ENCODE peak calls at places on chromosomes 16 and 17, in five cellular contexts. H is central memory CD8-positive, alpha-beta T cell; X is progenitor cell of endocrine pancreas; U is stimulated activated CD8-positive, alpha-beta memory T cell treated with anti-CD3 and anti-CD28 coated beads, Interleukin-4, amount 100 ng/mL, for 1 hour; S is upper lobe of right lung. D is an unnamed sample.

GRCh38 chr17:181213-182163 is at the start of gene DOC2B:
- DNase-seq in X (peak; percentile 29), H (no peak), S (peak; percentile 77), U (no peak), D (peak; percentile 6)

GRCh38 chr16:86384263-86384649 is 126.1 kb upstream of the FOXF1 start:
- DNase-seq in S (no peak), U (no peak), H (no peak), X (no peak), D (no peak)

GRCh38 chr16:88066680-88067529 is 115.7 kb downstream of the BANP start:
- DNase-seq in X (no peak), U (no peak), H (no peak), S (no peak), D (no peak)

GRCh38 chr16:50367777-50368409 is 895 bp downstream of the BRD7 start:
- DNase-seq in H (no peak), U (no peak), S (no peak), X (no peak), D (peak; percentile 63)

GRCh38 chr17:82544431-82545070 is 25.0 kb downstream of the FOXK2 start:
- DNase-seq in X (no peak), H (no peak), U (no peak), S (no peak), D (no peak)

GRCh38 chr17:9360610-9361571 is 214.7 kb downstream of the STX8 start:
- DNase-seq in U (no peak), X (no peak), S (no peak), H (no peak), D (peak; percentile 12)

GRCh38 chr16:64638804-64639203 is 483.1 kb downstream of the CDH11 start:
- DNase-seq in H (no peak), U (no peak), X (no peak), S (no peak), D (no peak)

GRCh38 chr17:7780736-7781135 is 53.3 kb upstream of the KDM6B start:
- DNase-seq in H (no peak), X (no peak), U (no peak), S (no peak), D (no peak)

GRCh38 chr17:40153603-40154238 is 13.4 kb downstream of the CASC3 start:
- DNase-seq in S (no peak), H (no peak), X (no peak), U (no peak), D (no peak)

GRCh38 chr17:80948961-80949450 is 42.6 kb upstream of the CHMP6 start:
- DNase-seq in S (peak; percentile 53), X (no peak), U (no peak), H (no peak), D (no peak)

GRCh38 chr17:49787932-49788442 is 494 bp upstream of the KAT7 start:
- DNase-seq in S (no peak), U (no peak), H (no peak), X (no peak), D (no peak)

GRCh38 chr16:1040346-1040745 is 32.2 kb upstream of the SSTR5 start:
- DNase-seq in H (no peak), X (no peak), S (no peak), U (no peak), D (no peak)

GRCh38 chr16:26830716-26831115 is 236.0 kb upstream of the C16orf82 start:
- DNase-seq in H (no peak), S (no peak), U (no peak), X (no peak), D (no peak)

GRCh38 chr17:79623786-79624657 is 13.2 kb upstream of the RBFOX3 start:
- DNase-seq in X (no peak), S (peak; percentile 16), H (no peak), U (no peak), D (no peak)

GRCh38 chr17:79951361-79952264 is 84.1 kb downstream of the TBC1D16 start:
- DNase-seq in U (no peak), S (peak; percentile 74), X (no peak), H (no peak), D (no peak)

GRCh38 chr16:89069920-89070319 is 23.7 kb upstream of the ACSF3 start:
- DNase-seq in S (no peak), U (no peak), X (no peak), H (no peak), D (no peak)

GRCh38 chr16:10988164-10988803 is 43.9 kb downstream of the CLEC16A start:
- DNase-seq in S (no peak), H (no peak), U (no peak), X (no peak), D (no peak)

GRCh38 chr16:84850714-84851113 is 30.9 kb downstream of the CRISPLD2 start:
- DNase-seq in X (no peak), S (no peak), U (no peak), H (no peak), D (no peak)

GRCh38 chr17:63497708-63498483 is 21.0 kb downstream of the ACE start:
- DNase-seq in H (no peak), U (no peak), S (no peak), X (no peak), D (no peak)

GRCh38 chr17:71163121-71163812 is 957.6 kb upstream of the SOX9 start:
- DNase-seq in U (no peak), S (no peak), H (no peak), X (no peak), D (no peak)

GRCh38 chr16:22220076-22220453 is 14.0 kb downstream of the EEF2K start:
- DNase-seq in X (no peak), H (no peak), S (peak; percentile 78), U (no peak), D (no peak)

GRCh38 chr16:11100239-11100750 is 155.7 kb downstream of the SOCS1 start:
- DNase-seq in X (no peak), U (no peak), H (no peak), S (no peak), D (no peak)

GRCh38 chr17:82228842-82229685 is at the start of gene SLC16A3:
- DNase-seq in X (no peak), S (peak; percentile 90), H (no peak), U (no peak), D (peak; percentile 67)

GRCh38 chr17:21511368-21512195 is 135.4 kb downstream of the KCNJ12 start:
- DNase-seq in X (peak; percentile 76), H (peak; percentile 36), S (peak; percentile 93), U (peak; percentile 38), D (peak; percentile 66)

GRCh38 chr17:76562734-76563148 is 22.9 kb downstream of the PRCD start:
- DNase-seq in X (no peak), U (no peak), H (no peak), S (no peak), D (peak; percentile 82)

GRCh38 chr17:44115585-44116415 is 7.6 kb downstream of the HDAC5 start:
- DNase-seq in S (no peak), H (no peak), U (no peak), X (peak; percentile 27), D (no peak)

GRCh38 chr16:48558269-48558915 is 51.6 kb downstream of the N4BP1 start:
- DNase-seq in H (no peak), U (no peak), S (no peak), X (no peak), D (peak; percentile 57)

GRCh38 chr16:85872666-85873561 is 26.0 kb upstream of the IRF8 start:
- DNase-seq in U (no peak), S (no peak), H (no peak), X (no peak), D (no peak)

GRCh38 chr17:31404028-31404949 is 12.8 kb downstream of the RAB11FIP4 start:
- DNase-seq in U (no peak), S (peak; percentile 53), X (no peak), H (no peak), D (peak; percentile 20)

GRCh38 chr16:12896562-12896961 is 4.8 kb upstream of the SHISA9 start:
- DNase-seq in X (no peak), H (no peak), U (no peak), S (no peak), D (peak; percentile 61)

GRCh38 chr17:17015221-17015620 is 27.0 kb upstream of the MPRIP start:
- DNase-seq in H (no peak), U (no peak), S (peak; percentile 23), X (no peak), D (no peak)

GRCh38 chr16:9008335-9009260 is 44.9 kb upstream of the USP7 start:
- DNase-seq in X (peak; percentile 70), S (peak; percentile 87), H (peak; percentile 44), U (peak; percentile 50), D (peak; percentile 25)

GRCh38 chr17:2053380-2054261 is 1.3 kb upstream of the HIC1 start:
- DNase-seq in U (peak; percentile 58), H (peak; percentile 59), S (peak; percentile 84), X (no peak), D (peak; percentile 41)

GRCh38 chr17:8494021-8494420 is 58.3 kb downstream of the NDEL1 start:
- DNase-seq in H (no peak), S (peak; percentile 51), X (no peak), U (no peak), D (no peak)